ENCODE peak calls at places on chromosomes 4 and X, in four cellular contexts. L is activated CD4-positive, alpha-beta T cell treated with anti-CD3 and anti-CD28 coated beads, Interleukin-2, amount 50 U/mL, for 48 hours; E is left lung; R is T-helper 9 cell. I is an unnamed sample.

GRCh38 chr4:101200561-101200960 is 146.8 kb downstream of the PPP3CA start:
- DNase-seq in L (no peak), E (no peak), R (no peak), I (peak)

GRCh38 chrX:110002300-110003166 is at the start of gene TMEM164:
- DNase-seq in L (peak), E (peak), R (peak), I (peak)

GRCh38 chr4:55138367-55138766 is 13.0 kb upstream of the KDR start:
- DNase-seq in L (no peak), E (no peak), R (no peak), I (no peak)

GRCh38 chrX:153771686-153772607 is 7.9 kb downstream of the PLXNB3 start:
- DNase-seq in L (no peak), E (no peak), R (no peak), I (no peak)

GRCh38 chr4:122831515-122832196 is 5.0 kb downstream of the FGF2 start:
- DNase-seq in L (no peak), E (no peak), R (no peak), I (no peak)

GRCh38 chr4:128590034-128590740 is 219.3 kb upstream of the JADE1 start:
- DNase-seq in L (no peak), E (no peak), R (no peak), I (no peak)

GRCh38 chr4:140427919-140428471 is 547 bp upstream of the CLGN start:
- DNase-seq in L (no peak), E (no peak), R (no peak), I (peak)

GRCh38 chrX:131841496-131842410 is 181.3 kb upstream of the STK26 start:
- DNase-seq in L (peak), E (no peak), R (no peak), I (peak)

GRCh38 chr4:134018845-134019244 is 182.7 kb downstream of the PABPC4L start:
- DNase-seq in L (no peak), E (no peak), R (no peak), I (no peak)

GRCh38 chr4:55673424-55673823 is 37.3 kb upstream of the NMU start:
- DNase-seq in L (no peak), E (no peak), R (no peak), I (peak)

GRCh38 chr4:163269874-163270273 is 62.5 kb downstream of the NPY1R start:
- DNase-seq in L (no peak), E (no peak), R (no peak), I (no peak)

GRCh38 chr4:8909548-8909947 is 37.9 kb upstream of the HMX1 start:
- DNase-seq in L (no peak), E (peak), R (no peak), I (no peak)

GRCh38 chr4:168723020-168723419 is 226.2 kb downstream of the PALLD start:
- DNase-seq in L (no peak), E (no peak), R (no peak), I (no peak)

I was measured in NCI-H460.